ENCODE peak calls at places on chromosomes 7 and 10, in six cellular contexts. X is amniotic epithelial cell; P is GM12864; D is stimulated activated CD8-positive, alpha-beta memory T cell treated with anti-CD3 and anti-CD28 coated beads, Interleukin-15, amount 100 ng/mL, for 48 hours; S is KG1; G is KBM-7. C is an unnamed sample.

GRCh38 chr7:33459340-33459751 is 330.0 kb downstream of the BBS9 start:
- DNase-seq in X (peak), P (no peak), D (no peak), S (no peak), G (peak), C (no peak)

GRCh38 chr10:92696606-92697383 is 7.0 kb downstream of the HHEX start:
- DNase-seq in X (no peak), P (no peak), D (no peak), S (no peak), G (no peak), C (no peak)

GRCh38 chr7:102991540-102992214 is 78.9 kb downstream of the LRRC17 start:
- DNase-seq in X (peak), P (no peak), D (no peak), S (no peak), G (peak), C (no peak)

GRCh38 chr7:68224041-68224534 is 1227.5 kb downstream of the TYW1 start:
- DNase-seq in X (no peak), P (no peak), D (no peak), S (no peak), G (no peak), C (no peak)

GRCh38 chr7:44819292-44819691 is 22.8 kb downstream of the PPIA start:
- DNase-seq in X (no peak), P (no peak), D (no peak), S (no peak), G (no peak), C (no peak)

GRCh38 chr7:103025341-103025740 is 49.3 kb downstream of the FBXL13 start:
- DNase-seq in X (no peak), P (no peak), D (no peak), S (peak), G (peak), C (no peak)

GRCh38 chr7:5383314-5384098 is 40.1 kb downstream of the TNRC18 start:
- DNase-seq in X (no peak), P (no peak), D (no peak), S (no peak), G (no peak), C (no peak)

GRCh38 chr10:99427566-99428150 is 2.8 kb downstream of the GOT1 start:
- DNase-seq in X (no peak), P (no peak), D (no peak), S (no peak), G (no peak), C (no peak)

GRCh38 chr10:49367600-49367999 is 28.3 kb downstream of the DRGX start:
- DNase-seq in X (no peak), P (no peak), D (no peak), S (no peak), G (peak), C (no peak)

GRCh38 chr7:29881724-29882123 is 75.4 kb downstream of the WIPF3 start:
- DNase-seq in X (no peak), P (no peak), D (no peak), S (no peak), G (no peak), C (no peak)

GRCh38 chr7:41873781-41874180 is 170.9 kb upstream of the INHBA start:
- DNase-seq in X (peak), P (no peak), D (no peak), S (no peak), G (no peak), C (no peak)

GRCh38 chr10:127119901-127120300 is 76.5 kb downstream of the INSYN2A start:
- DNase-seq in X (no peak), P (no peak), D (no peak), S (no peak), G (no peak), C (no peak)

GRCh38 chr10:120436431-120437142 is 20.4 kb upstream of the PLPP4 start:
- DNase-seq in X (no peak), P (no peak), D (no peak), S (no peak), G (no peak), C (no peak)

GRCh38 chr10:49617281-49618020 is 3.6 kb downstream of the CHAT start:
- DNase-seq in X (no peak), P (no peak), D (no peak), S (no peak), G (no peak), C (no peak)

GRCh38 chr7:128904381-128905197 is 5.9 kb downstream of the KCP start:
- DNase-seq in X (peak), P (peak), D (no peak), S (peak), G (peak), C (no peak)

GRCh38 chr7:21305455-21306235 is 122.2 kb upstream of the SP4 start:
- DNase-seq in X (no peak), P (no peak), D (no peak), S (no peak), G (no peak), C (no peak)

GRCh38 chr10:117218654-117219053 is 21.4 kb downstream of the KCNK18 start:
- DNase-seq in X (no peak), P (no peak), D (no peak), S (no peak), G (no peak), C (no peak)

GRCh38 chr7:44587843-44588711 is 6.0 kb upstream of the TMED4 start:
- DNase-seq in X (peak), P (no peak), D (no peak), S (peak), G (peak), C (peak)

GRCh38 chr10:101693701-101694055 is 1.3 kb downstream of the FBXW4 start:
- DNase-seq in X (no peak), P (peak), D (no peak), S (peak), G (no peak), C (no peak)

GRCh38 chr10:96967847-96968246 is 135.7 kb downstream of the LCOR start:
- DNase-seq in X (peak), P (no peak), D (no peak), S (no peak), G (no peak), C (no peak)

GRCh38 chr10:75051308-75051707 is 60.1 kb upstream of the SAMD8 start:
- DNase-seq in X (no peak), P (no peak), D (no peak), S (no peak), G (no peak), C (no peak)

GRCh38 chr10:74244097-74244685 is 93.2 kb downstream of the ADK start:
- DNase-seq in X (peak), P (peak), D (no peak), S (peak), G (peak), C (no peak)

GRCh38 chr10:6171891-6172354 is 30.8 kb upstream of the PFKFB3 start:
- DNase-seq in X (peak), P (no peak), D (no peak), S (peak), G (peak), C (no peak)